ENCODE peak calls at places on chromosomes 6 and 20, in five cellular contexts. F is right cardiac atrium, A is heart right ventricle, Y is left ventricle myocardium inferior, J is neural progenitor cell. V is an unnamed sample. For H3K9me3, the result is how much of the 10 kb centered on the place peaks cover.

GRCh38 chr20:36876473-36876833 is 515 bp downstream of the TLDC2 start:
- DNase-seq in Y (no peak), A (no peak), F (no peak), J (no peak), V (no peak)

GRCh38 chr20:61310954-61311353 is 58.9 kb downstream of the CDH4 start:
- DNase-seq in F (no peak), Y (no peak), A (no peak), J (no peak), V (no peak)

GRCh38 chr20:38386004-38386403 is 39.7 kb downstream of the LBP start:
- DNase-seq in F (no peak), A (no peak), J (no peak), Y (no peak), V (no peak)

GRCh38 chr6:30644769-30645168 is 2.2 kb upstream of the C6orf136 start:
- DNase-seq in Y (no peak), J (no peak), A (no peak), F (no peak), V (no peak)

GRCh38 chr6:125954735-125955410 is 1.7 kb upstream of the HINT3 start:
- DNase-seq in F (no peak), Y (no peak), J (no peak), A (no peak), V (no peak)

GRCh38 chr6:141700836-141701235 is 431.9 kb upstream of the GJE1 start:
- DNase-seq in F (no peak), J (no peak), Y (no peak), A (no peak), V (no peak)

GRCh38 chr6:149934249-149935156 is 7.3 kb upstream of the ULBP2 start:
- DNase-seq in F (peak), A (peak), J (peak), Y (no peak), V (peak)

GRCh38 chr6:25314776-25315175 is 35.6 kb downstream of the CARMIL1 start:
- DNase-seq in A (no peak), J (no peak), Y (no peak), F (no peak), V (no peak)

GRCh38 chr20:33373735-33374605 is 27.3 kb downstream of the CDK5RAP1 start:
- DNase-seq in Y (no peak), F (no peak), A (no peak), J (no peak), V (no peak)

GRCh38 chr6:142088858-142089216 is 43.9 kb upstream of the GJE1 start:
- DNase-seq in J (peak), A (peak), F (no peak), Y (no peak), V (peak)

GRCh38 chr20:37071481-37071911 is 24.3 kb downstream of the RBL1 start:
- DNase-seq in J (no peak), Y (no peak), A (no peak), F (no peak), V (no peak)

GRCh38 chr6:159833556-159833955 is 33.5 kb downstream of the PNLDC1 start:
- DNase-seq in F (no peak), A (no peak), Y (no peak), J (no peak), V (no peak)

GRCh38 chr6:43465978-43466377 is 10.6 kb upstream of the DLK2 start:
- DNase-seq in Y (no peak), F (no peak), A (no peak), J (no peak), V (no peak)
- H3K9me3 ChIP-seq in Y (under half), F (under half), A (under half), J (under half), V (under half)

GRCh38 chr6:135440087-135440792 is 57.3 kb downstream of the AHI1 start:
- DNase-seq in Y (no peak), A (no peak), J (no peak), F (no peak), V (no peak)
- H3K4me3 ChIP-seq in Y (no peak), A (no peak), J (no peak), F (no peak), V (no peak)

DNA sequence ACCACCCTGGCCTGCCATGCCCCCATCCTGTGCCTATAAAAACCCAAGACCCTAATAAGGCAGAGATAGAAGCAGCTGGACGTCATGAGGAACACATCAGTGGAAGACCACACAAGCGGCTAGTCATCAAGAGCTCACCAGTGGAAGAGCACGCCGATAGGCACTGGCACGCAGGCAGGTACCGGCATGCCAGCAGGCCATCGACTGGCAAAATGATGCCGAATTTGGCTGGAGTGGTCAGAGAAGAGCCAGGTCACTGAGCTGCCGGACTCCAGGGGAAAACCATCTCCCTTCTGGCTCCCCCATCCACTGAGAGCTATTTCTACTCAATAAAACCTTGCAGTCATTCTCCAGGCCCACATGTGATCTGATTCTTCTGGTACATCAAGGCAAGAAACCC is 227.6 kb upstream of the EXOC2 start:
- DNase-seq in J (no peak), F (no peak), Y (no peak), A (no peak), V (no peak)
- H3K9me3 ChIP-seq in J (under half), F (under half), Y (under half), A (under half), V (under half)

DNA sequence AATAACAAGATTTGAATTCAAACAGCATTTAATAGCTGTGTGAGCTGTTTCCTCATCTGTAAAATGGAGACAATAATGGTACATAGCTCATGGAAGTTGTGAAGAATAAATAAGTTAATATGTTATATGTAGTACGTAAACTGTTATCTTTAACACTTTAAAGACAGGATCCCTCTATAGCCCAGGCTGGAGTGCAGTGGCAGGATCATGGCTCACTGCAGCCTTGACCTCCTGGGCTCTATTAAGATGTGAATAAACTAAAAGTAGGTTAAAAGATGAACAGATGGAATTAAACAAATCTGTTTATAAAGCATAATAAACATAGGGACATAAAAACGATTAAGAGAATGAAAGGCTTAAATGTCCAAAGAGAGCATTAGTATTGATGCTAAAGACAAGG is 3.0 kb downstream of the AMD1 start:
- DNase-seq in A (no peak), Y (no peak), J (no peak), F (no peak), V (no peak)
- H3K4me3 ChIP-seq in A (peak), Y (peak), J (peak), F (peak), V (peak)

GRCh38 chr20:15185322-15185721 is 847.9 kb upstream of the FLRT3 start:
- DNase-seq in J (no peak), F (no peak), A (no peak), Y (no peak), V (no peak)

GRCh38 chr20:15191082-15191723 is 853.8 kb upstream of the FLRT3 start:
- DNase-seq in A (no peak), J (no peak), F (no peak), Y (no peak), V (no peak)

GRCh38 chr20:15187612-15188011 is 850.2 kb upstream of the FLRT3 start:
- DNase-seq in J (no peak), F (no peak), A (no peak), Y (no peak), V (no peak)

GRCh38 chr20:15185913-15186312 is 848.5 kb upstream of the FLRT3 start:
- DNase-seq in A (no peak), F (no peak), J (no peak), Y (no peak), V (no peak)

DNA sequence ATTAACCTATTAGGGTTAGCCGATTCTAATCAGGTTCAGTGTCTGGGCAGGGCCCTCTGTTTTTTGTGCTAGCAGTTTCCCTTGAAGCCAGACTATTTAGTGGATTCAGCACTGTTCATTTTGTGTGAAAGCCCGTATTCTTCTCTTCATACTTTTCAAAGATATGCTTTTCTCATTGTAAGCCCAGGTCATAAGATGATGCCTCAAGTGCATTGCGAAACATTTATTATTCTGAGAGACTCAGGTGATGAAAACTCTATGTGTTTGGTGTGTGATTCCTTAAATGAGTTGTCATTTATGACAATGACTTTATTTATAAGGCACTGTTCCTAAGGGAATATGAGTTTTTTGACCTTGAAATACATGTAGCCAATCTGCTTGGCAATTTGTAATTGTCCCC is 851.0 kb upstream of the FLRT3 start:
- DNase-seq in Y (no peak), F (no peak), J (no peak), A (no peak), V (no peak)
- H3K9me3 ChIP-seq in Y (under half), F (under half), J (under half), A (under half), V (under half)

GRCh38 chr20:31716818-31717477 is 5.7 kb downstream of the BCL2L1 start:
- DNase-seq in F (no peak), A (no peak), Y (no peak), J (no peak), V (no peak)
- H3K4me3 ChIP-seq in F (peak), A (peak), Y (peak), J (no peak), V (no peak)

V was measured in HAP-1.